ENCODE peak calls at places on chromosomes 12 and 14, in seven cellular contexts. N is lower lobe of right lung; M is dorsolateral prefrontal cortex; L is cardiac fibroblast; G is A549; T is bronchial epithelial cell; U is CD8-positive, alpha-beta T cell. W is an unnamed sample.

GRCh38 chr14:105368426-105368825 is 29.9 kb upstream of the TEX22 start:
- DNase-seq in N (no peak), M (no peak), L (no peak), G (no peak), T (no peak), U (no peak), W (no peak)

GRCh38 chr12:39892146-39892545 is 213.7 kb downstream of the SLC2A13 start:
- DNase-seq in N (no peak), M (no peak), L (peak; percentile 27), G (no peak), T (no peak), U (no peak), W (peak; percentile 11)

GRCh38 chr12:948238-948637 is 1.3 kb downstream of the RAD52 start:
- DNase-seq in N (no peak), M (no peak), L (no peak), G (no peak), T (no peak), U (no peak), W (no peak)

GRCh38 chr12:5505116-5505515 is 73.2 kb downstream of the NTF3 start:
- DNase-seq in N (no peak), M (no peak), L (no peak), G (no peak), T (no peak), U (no peak), W (no peak)

GRCh38 chr14:99314623-99315022 is 42.6 kb upstream of the BCL11B start:
- DNase-seq in N (no peak), M (no peak), L (no peak), G (no peak), T (no peak), U (no peak), W (no peak)

GRCh38 chr12:115507951-115508722 is 769.4 kb downstream of the MED13L start:
- DNase-seq in N (peak; percentile 40), M (peak; percentile 64), L (no peak), G (no peak), T (no peak), U (no peak), W (no peak)

GRCh38 chr12:59122784-59123183 is 202.5 kb upstream of the LRIG3 start:
- DNase-seq in N (no peak), M (no peak), L (no peak), G (no peak), T (no peak), U (no peak), W (no peak)

GRCh38 chr12:52688481-52688880 is 8.3 kb upstream of the KRT1 start:
- DNase-seq in N (no peak), M (no peak), L (no peak), G (no peak), T (no peak), U (no peak), W (no peak)

GRCh38 chr12:94644141-94644575 is 6.2 kb downstream of the TMCC3 start:
- DNase-seq in N (peak; percentile 58), M (peak; percentile 33), L (peak; percentile 84), G (no peak), T (peak; percentile 94), U (no peak), W (peak; percentile 89)

GRCh38 chr14:29320261-29320660 is 553.7 kb downstream of the FOXG1 start:
- DNase-seq in N (no peak), M (no peak), L (peak; percentile 24), G (no peak), T (peak; percentile 3), U (no peak), W (no peak)

GRCh38 chr14:95222870-95223398 is 65.6 kb upstream of the DICER1 start:
- DNase-seq in N (no peak), M (no peak), L (peak; percentile 85), G (no peak), T (peak; percentile 13), U (no peak), W (peak; percentile 89)

GRCh38 chr12:15037091-15037723 is 64.4 kb downstream of the PDE6H start:
- DNase-seq in N (no peak), M (no peak), L (no peak), G (no peak), T (peak; percentile 63), U (no peak), W (no peak)

GRCh38 chr12:41962171-41962572 is 182.5 kb downstream of the GXYLT1 start:
- DNase-seq in N (no peak), M (peak; percentile 47), L (no peak), G (no peak), T (no peak), U (no peak), W (no peak)

GRCh38 chr14:76993743-76994142 is 34.8 kb downstream of the IRF2BPL start:
- DNase-seq in N (no peak), M (no peak), L (no peak), G (no peak), T (no peak), U (no peak), W (no peak)

GRCh38 chr12:68247785-68248184 is 5.6 kb downstream of the IL22 start:
- DNase-seq in N (no peak), M (no peak), L (no peak), G (no peak), T (no peak), U (no peak), W (no peak)

GRCh38 chr14:53389207-53389606 is 236.1 kb upstream of the DDHD1 start:
- DNase-seq in N (no peak), M (no peak), L (peak; percentile 64), G (no peak), T (peak; percentile 83), U (no peak), W (peak; percentile 72)

GRCh38 chr12:47882796-47883546 is 21.8 kb downstream of the VDR start:
- DNase-seq in N (peak; percentile 75), M (peak; percentile 44), L (no peak), G (no peak), T (peak; percentile 38), U (no peak), W (no peak)

GRCh38 chr14:22112004-22112403 is 438.4 kb upstream of the OR4E1 start:
- DNase-seq in N (no peak), M (no peak), L (peak; percentile 1), G (peak; percentile 8), T (peak; percentile 21), U (peak; percentile 47), W (peak; percentile 4)

GRCh38 chr14:22918519-22918808 is 485 bp downstream of the RBM23 start:
- DNase-seq in N (peak; percentile 51), M (no peak), L (no peak), G (no peak), T (no peak), U (no peak), W (peak; percentile 22)

GRCh38 chr12:24902521-24903304 is 46.2 kb downstream of the BCAT1 start:
- DNase-seq in N (peak; percentile 63), M (peak; percentile 39), L (peak; percentile 53), G (no peak), T (no peak), U (no peak), W (peak; percentile 30)

GRCh38 chr14:43981135-43981787 is 525.8 kb downstream of the FSCB start:
- DNase-seq in N (no peak), M (no peak), L (no peak), G (no peak), T (no peak), U (no peak), W (no peak)

GRCh38 chr14:67735361-67735921 is 33.8 kb downstream of the RDH12 start:
- DNase-seq in N (no peak), M (no peak), L (no peak), G (no peak), T (no peak), U (no peak), W (no peak)

GRCh38 chr12:34033628-34034296 is 11.5 kb downstream of the ALG10 start:
- DNase-seq in N (no peak), M (no peak), L (peak; percentile 70), G (peak; percentile 56), T (peak; percentile 35), U (no peak), W (peak; percentile 45)
- TF ChIP-seq CTCF in N (peak; percentile 47), M (peak; percentile 66), L (peak; percentile 46), G (peak; percentile 56), T (no peak), U (peak; percentile 77), W (peak; percentile 52)

GRCh38 chr14:24307575-24308341 is at the start of gene CIDEB:
- DNase-seq in N (peak; percentile 65), M (peak; percentile 63), L (peak; percentile 67), G (peak; percentile 66), T (peak; percentile 40), U (peak; percentile 48), W (peak; percentile 60)
- H3K4me3 ChIP-seq in N (no peak within 1 kb of the TSS), M (no peak within 1 kb of the TSS), L (no peak within 1 kb of the TSS), G (no peak within 1 kb of the TSS), T (no peak within 1 kb of the TSS), U (no peak within 1 kb of the TSS), W (no peak within 1 kb of the TSS)

DNA sequence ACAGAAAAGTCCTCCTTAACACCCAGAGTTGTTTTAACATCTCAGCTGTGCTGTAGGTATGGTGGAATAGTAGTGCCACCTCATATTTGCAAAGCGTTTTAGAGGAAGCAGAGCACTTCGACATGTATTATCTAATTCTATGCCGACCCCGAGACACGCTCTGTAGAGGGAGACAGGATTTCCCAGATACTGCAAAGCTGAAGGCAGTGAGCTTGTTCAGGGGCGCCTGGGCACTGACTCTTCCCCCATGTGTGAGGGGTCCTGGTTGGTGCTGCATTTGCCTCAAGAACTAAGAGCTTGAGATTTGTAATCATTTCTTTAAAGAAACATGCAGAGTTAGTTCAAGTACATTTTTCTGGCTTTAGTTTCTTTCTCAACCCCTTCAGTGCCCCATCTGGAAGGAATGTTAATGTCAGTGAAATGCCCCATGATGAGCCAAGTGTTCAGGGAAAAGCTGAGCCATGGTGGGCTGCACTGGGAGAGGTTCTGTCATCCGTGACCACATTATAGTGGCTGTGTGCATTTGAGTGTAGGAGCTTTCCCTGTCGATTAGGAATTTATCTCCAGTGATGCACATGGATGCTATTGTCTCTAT is 66.3 kb downstream of the MBIP start:
- DNase-seq in N (no peak), M (no peak), L (peak; percentile 23), G (no peak), T (peak; percentile 25), U (no peak), W (peak; percentile 10)
- TF ChIP-seq CTCF in N (no peak), M (no peak), L (peak; percentile 11), G (no peak), T (peak; percentile 19), U (no peak), W (peak; percentile 17)

GRCh38 chr12:6765634-6766581 is at the start of gene PTMS:
- DNase-seq in N (peak; percentile 84), M (peak; percentile 61), L (peak; percentile 91), G (peak; percentile 99), T (peak; percentile 85), U (no peak), W (peak; percentile 93)

GRCh38 chr12:6761849-6762248 is 4.3 kb upstream of the PTMS start:
- DNase-seq in N (no peak), M (no peak), L (no peak), G (no peak), T (no peak), U (no peak), W (no peak)

GRCh38 chr12:6764011-6764828 is 1.9 kb upstream of the PTMS start:
- DNase-seq in N (peak; percentile 95), M (peak; percentile 89), L (peak; percentile 99), G (peak; percentile 100), T (peak; percentile 95), U (peak; percentile 63), W (peak; percentile 99)

GRCh38 chr12:6765048-6765633 is 1.0 kb upstream of the PTMS start:
- DNase-seq in N (no peak), M (no peak), L (no peak), G (peak; percentile 46), T (no peak), U (no peak), W (no peak)

DNA sequence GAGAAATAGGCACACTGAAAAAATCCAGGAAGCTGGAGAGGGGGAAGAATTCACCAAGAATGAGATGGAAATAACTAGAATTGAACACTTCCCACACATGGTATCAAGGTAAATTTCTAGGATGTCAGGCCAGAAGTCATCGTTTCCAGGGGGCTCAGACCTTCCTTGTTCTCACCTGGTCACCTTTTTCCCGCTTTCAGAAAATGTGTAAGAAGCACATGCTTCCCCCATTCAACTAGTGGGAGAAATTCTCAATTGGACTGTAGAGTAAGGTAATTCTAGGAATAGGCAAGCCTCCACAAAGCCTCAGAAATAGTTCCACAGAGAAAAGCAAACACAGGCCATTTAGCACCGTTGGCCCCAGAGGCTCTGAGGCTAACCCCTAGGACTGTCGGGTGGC is 2.8 kb upstream of the PTMS start:
- DNase-seq in N (no peak), M (no peak), L (no peak), G (no peak), T (no peak), U (no peak), W (no peak)
- H3K4me3 ChIP-seq in N (peak overlapping the region; percentile 36), M (peak overlapping the region; percentile 64), L (no peak overlapping the region), G (peak overlapping the region; percentile 20), T (no peak overlapping the region), U (no peak overlapping the region), W (no peak overlapping the region)

W was measured in fibroblast of mammary gland.